ENCODE peak calls at places on chromosomes 3 and 15, in nine cellular contexts. One of them, this sample, is unnamed.

GRCh38 chr3:10284496-10284895 is 8.3 kb downstream of the GHRL start:
- DNase-seq in NCI-H2029: no peak
- DNase-seq in NT2/D1: no peak
- DNase-seq in epithelial cell of esophagus: no peak
- DNase-seq in neural progenitor cell: no peak
- DNase-seq in MV-4-11: no peak
- DNase-seq in pons: no peak
- DNase-seq in endothelial cell: no peak
- DNase-seq in T-helper 9 cell: peak; percentile 30
- DNase-seq in this sample: no peak

GRCh38 chr15:78390242-78390641 is 47.8 kb upstream of the IREB2 start:
- DNase-seq in NCI-H2029: no peak
- DNase-seq in NT2/D1: no peak
- DNase-seq in epithelial cell of esophagus: no peak
- DNase-seq in neural progenitor cell: no peak
- DNase-seq in MV-4-11: no peak
- DNase-seq in pons: no peak
- DNase-seq in endothelial cell: no peak
- DNase-seq in T-helper 9 cell: no peak
- DNase-seq in this sample: no peak

GRCh38 chr3:136818851-136819783 is at the start of gene SLC35G2:
- DNase-seq in NCI-H2029: peak; percentile 40
- DNase-seq in NT2/D1: no peak
- DNase-seq in epithelial cell of esophagus: peak; percentile 78
- DNase-seq in neural progenitor cell: peak; percentile 81
- DNase-seq in MV-4-11: peak; percentile 3
- DNase-seq in pons: no peak
- DNase-seq in endothelial cell: peak; percentile 70
- DNase-seq in T-helper 9 cell: peak; percentile 9
- DNase-seq in this sample: peak; percentile 77

GRCh38 chr3:197216169-197216860 is 82.1 kb downstream of the DLG1 start:
- DNase-seq in NCI-H2029: no peak
- DNase-seq in NT2/D1: no peak
- DNase-seq in epithelial cell of esophagus: no peak
- DNase-seq in neural progenitor cell: no peak
- DNase-seq in MV-4-11: no peak
- DNase-seq in pons: no peak
- DNase-seq in endothelial cell: no peak
- DNase-seq in T-helper 9 cell: no peak
- DNase-seq in this sample: peak; percentile 59

GRCh38 chr3:52052831-52053306 is 3.5 kb downstream of the DUSP7 start:
- DNase-seq in NCI-H2029: no peak
- DNase-seq in NT2/D1: peak; percentile 61
- DNase-seq in epithelial cell of esophagus: peak; percentile 77
- DNase-seq in neural progenitor cell: peak; percentile 75
- DNase-seq in MV-4-11: peak; percentile 88
- DNase-seq in pons: peak; percentile 91
- DNase-seq in endothelial cell: peak; percentile 74
- DNase-seq in T-helper 9 cell: peak; percentile 23
- DNase-seq in this sample: peak; percentile 87

GRCh38 chr15:55389276-55389631 is 18.9 kb downstream of the CCPG1 start:
- DNase-seq in NCI-H2029: no peak
- DNase-seq in NT2/D1: no peak
- DNase-seq in epithelial cell of esophagus: peak; percentile 82
- DNase-seq in neural progenitor cell: no peak
- DNase-seq in MV-4-11: no peak
- DNase-seq in pons: no peak
- DNase-seq in endothelial cell: no peak
- DNase-seq in T-helper 9 cell: no peak
- DNase-seq in this sample: peak; percentile 45

GRCh38 chr15:56365075-56365711 is at the start of gene TEX9:
- DNase-seq in NCI-H2029: peak; percentile 61
- DNase-seq in NT2/D1: peak; percentile 77
- DNase-seq in epithelial cell of esophagus: peak; percentile 89
- DNase-seq in neural progenitor cell: peak; percentile 93
- DNase-seq in MV-4-11: peak; percentile 79
- DNase-seq in pons: peak; percentile 43
- DNase-seq in endothelial cell: peak; percentile 84
- DNase-seq in T-helper 9 cell: peak; percentile 25
- DNase-seq in this sample: peak; percentile 86

GRCh38 chr3:33425456-33425855 is 14.7 kb downstream of the UBP1 start:
- DNase-seq in NCI-H2029: no peak
- DNase-seq in NT2/D1: no peak
- DNase-seq in epithelial cell of esophagus: no peak
- DNase-seq in neural progenitor cell: no peak
- DNase-seq in MV-4-11: peak; percentile 20
- DNase-seq in pons: no peak
- DNase-seq in endothelial cell: no peak
- DNase-seq in T-helper 9 cell: no peak
- DNase-seq in this sample: no peak

GRCh38 chr3:152213086-152213674 is 55.5 kb upstream of the MBNL1 start:
- DNase-seq in NCI-H2029: no peak
- DNase-seq in NT2/D1: peak; percentile 6
- DNase-seq in epithelial cell of esophagus: no peak
- DNase-seq in neural progenitor cell: no peak
- DNase-seq in MV-4-11: peak; percentile 68
- DNase-seq in pons: no peak
- DNase-seq in endothelial cell: no peak
- DNase-seq in T-helper 9 cell: no peak
- DNase-seq in this sample: peak; percentile 20

GRCh38 chr3:94061297-94061696 is 1.4 kb downstream of the DHFR2 start:
- DNase-seq in NCI-H2029: no peak
- DNase-seq in NT2/D1: no peak
- DNase-seq in epithelial cell of esophagus: no peak
- DNase-seq in neural progenitor cell: no peak
- DNase-seq in MV-4-11: no peak
- DNase-seq in pons: no peak
- DNase-seq in endothelial cell: no peak
- DNase-seq in T-helper 9 cell: no peak
- DNase-seq in this sample: no peak

GRCh38 chr3:153052096-153052460 is 109.9 kb upstream of the RAP2B start:
- DNase-seq in NCI-H2029: no peak
- DNase-seq in NT2/D1: no peak
- DNase-seq in epithelial cell of esophagus: peak; percentile 99
- DNase-seq in neural progenitor cell: no peak
- DNase-seq in MV-4-11: peak; percentile 78
- DNase-seq in pons: no peak
- DNase-seq in endothelial cell: no peak
- DNase-seq in T-helper 9 cell: no peak
- DNase-seq in this sample: peak; percentile 90

GRCh38 chr15:65579762-65580161 is 31.2 kb downstream of the INTS14 start:
- DNase-seq in NCI-H2029: no peak
- DNase-seq in NT2/D1: no peak
- DNase-seq in epithelial cell of esophagus: no peak
- DNase-seq in neural progenitor cell: no peak
- DNase-seq in MV-4-11: no peak
- DNase-seq in pons: no peak
- DNase-seq in endothelial cell: no peak
- DNase-seq in T-helper 9 cell: no peak
- DNase-seq in this sample: no peak

GRCh38 chr15:70562906-70563305 is 200.5 kb downstream of the UACA start:
- DNase-seq in NCI-H2029: no peak
- DNase-seq in NT2/D1: no peak
- DNase-seq in epithelial cell of esophagus: no peak
- DNase-seq in neural progenitor cell: no peak
- DNase-seq in MV-4-11: no peak
- DNase-seq in pons: no peak
- DNase-seq in endothelial cell: no peak
- DNase-seq in T-helper 9 cell: no peak
- DNase-seq in this sample: no peak

GRCh38 chr15:39177561-39177960 is 403.3 kb upstream of the THBS1 start:
- DNase-seq in NCI-H2029: no peak
- DNase-seq in NT2/D1: no peak
- DNase-seq in epithelial cell of esophagus: peak; percentile 100
- DNase-seq in neural progenitor cell: no peak
- DNase-seq in MV-4-11: no peak
- DNase-seq in pons: no peak
- DNase-seq in endothelial cell: no peak
- DNase-seq in T-helper 9 cell: no peak
- DNase-seq in this sample: peak; percentile 97

GRCh38 chr15:67801926-67802914 is 23.1 kb upstream of the SKOR1 start:
- DNase-seq in NCI-H2029: no peak
- DNase-seq in NT2/D1: no peak
- DNase-seq in epithelial cell of esophagus: no peak
- DNase-seq in neural progenitor cell: no peak
- DNase-seq in MV-4-11: no peak
- DNase-seq in pons: no peak
- DNase-seq in endothelial cell: no peak
- DNase-seq in T-helper 9 cell: no peak
- DNase-seq in this sample: no peak

GRCh38 chr3:62559831-62560445 is 186.6 kb upstream of the FEZF2 start:
- DNase-seq in NCI-H2029: peak; percentile 10
- DNase-seq in NT2/D1: no peak
- DNase-seq in epithelial cell of esophagus: peak; percentile 49
- DNase-seq in neural progenitor cell: peak; percentile 14
- DNase-seq in MV-4-11: no peak
- DNase-seq in pons: peak; percentile 32
- DNase-seq in endothelial cell: no peak
- DNase-seq in T-helper 9 cell: no peak
- DNase-seq in this sample: peak; percentile 27

GRCh38 chr3:126134219-126134975 is 46.0 kb downstream of the ALDH1L1 start:
- DNase-seq in NCI-H2029: peak; percentile 29
- DNase-seq in NT2/D1: peak; percentile 62
- DNase-seq in epithelial cell of esophagus: peak; percentile 53
- DNase-seq in neural progenitor cell: peak; percentile 87
- DNase-seq in MV-4-11: peak; percentile 13
- DNase-seq in pons: peak; percentile 26
- DNase-seq in endothelial cell: peak; percentile 77
- DNase-seq in T-helper 9 cell: peak; percentile 17
- DNase-seq in this sample: peak; percentile 63

GRCh38 chr15:74188216-74188615 is 14.4 kb downstream of the STRA6 start:
- DNase-seq in NCI-H2029: no peak
- DNase-seq in NT2/D1: no peak
- DNase-seq in epithelial cell of esophagus: no peak
- DNase-seq in neural progenitor cell: no peak
- DNase-seq in MV-4-11: no peak
- DNase-seq in pons: no peak
- DNase-seq in endothelial cell: no peak
- DNase-seq in T-helper 9 cell: no peak
- DNase-seq in this sample: no peak

GRCh38 chr15:51284871-51285270 is 53.5 kb downstream of the CYP19A1 start:
- DNase-seq in NCI-H2029: no peak
- DNase-seq in NT2/D1: no peak
- DNase-seq in epithelial cell of esophagus: no peak
- DNase-seq in neural progenitor cell: no peak
- DNase-seq in MV-4-11: no peak
- DNase-seq in pons: no peak
- DNase-seq in endothelial cell: no peak
- DNase-seq in T-helper 9 cell: no peak
- DNase-seq in this sample: no peak

GRCh38 chr3:64764386-64764929 is 76.7 kb upstream of the ADAMTS9 start:
- DNase-seq in NCI-H2029: no peak
- DNase-seq in NT2/D1: no peak
- DNase-seq in epithelial cell of esophagus: no peak
- DNase-seq in neural progenitor cell: no peak
- DNase-seq in MV-4-11: no peak
- DNase-seq in pons: no peak
- DNase-seq in endothelial cell: no peak
- DNase-seq in T-helper 9 cell: no peak
- DNase-seq in this sample: no peak

GRCh38 chr3:50610992-50611463 is 546 bp downstream of the CISH start:
- DNase-seq in NCI-H2029: no peak
- DNase-seq in NT2/D1: no peak
- DNase-seq in epithelial cell of esophagus: no peak
- DNase-seq in neural progenitor cell: no peak
- DNase-seq in MV-4-11: no peak
- DNase-seq in pons: no peak
- DNase-seq in endothelial cell: no peak
- DNase-seq in T-helper 9 cell: no peak
- DNase-seq in this sample: no peak

GRCh38 chr3:152474585-152474984 is 205.9 kb downstream of the MBNL1 start:
- DNase-seq in NCI-H2029: no peak
- DNase-seq in NT2/D1: peak; percentile 42
- DNase-seq in epithelial cell of esophagus: peak; percentile 74
- DNase-seq in neural progenitor cell: peak; percentile 59
- DNase-seq in MV-4-11: peak; percentile 65
- DNase-seq in pons: peak; percentile 76
- DNase-seq in endothelial cell: peak; percentile 43
- DNase-seq in T-helper 9 cell: no peak
- DNase-seq in this sample: peak; percentile 72

GRCh38 chr3:25587094-25587493 is 77.6 kb downstream of the TOP2B start:
- DNase-seq in NCI-H2029: no peak
- DNase-seq in NT2/D1: no peak
- DNase-seq in epithelial cell of esophagus: peak; percentile 74
- DNase-seq in neural progenitor cell: no peak
- DNase-seq in MV-4-11: no peak
- DNase-seq in pons: no peak
- DNase-seq in endothelial cell: no peak
- DNase-seq in T-helper 9 cell: no peak
- DNase-seq in this sample: peak; percentile 45

GRCh38 chr3:128416578-128417150 is 50.0 kb downstream of the DNAJB8 start:
- DNase-seq in NCI-H2029: no peak
- DNase-seq in NT2/D1: no peak
- DNase-seq in epithelial cell of esophagus: peak; percentile 77
- DNase-seq in neural progenitor cell: no peak
- DNase-seq in MV-4-11: peak; percentile 92
- DNase-seq in pons: no peak
- DNase-seq in endothelial cell: no peak
- DNase-seq in T-helper 9 cell: no peak
- DNase-seq in this sample: peak; percentile 96

GRCh38 chr3:43378066-43378935 is 92.0 kb downstream of the SNRK start:
- DNase-seq in NCI-H2029: peak; percentile 6
- DNase-seq in NT2/D1: peak; percentile 46
- DNase-seq in epithelial cell of esophagus: peak; percentile 66
- DNase-seq in neural progenitor cell: peak; percentile 48
- DNase-seq in MV-4-11: peak; percentile 33
- DNase-seq in pons: no peak
- DNase-seq in endothelial cell: no peak
- DNase-seq in T-helper 9 cell: peak; percentile 62
- DNase-seq in this sample: peak; percentile 63

GRCh38 chr15:72319360-72319984 is 485 bp downstream of the CELF6 start:
- DNase-seq in NCI-H2029: no peak
- DNase-seq in NT2/D1: peak; percentile 74
- DNase-seq in epithelial cell of esophagus: peak; percentile 65
- DNase-seq in neural progenitor cell: peak; percentile 97
- DNase-seq in MV-4-11: no peak
- DNase-seq in pons: peak; percentile 22
- DNase-seq in endothelial cell: peak; percentile 88
- DNase-seq in T-helper 9 cell: peak; percentile 53
- DNase-seq in this sample: peak; percentile 37

GRCh38 chr15:48001393-48002059 is 119.3 kb upstream of the SLC24A5 start:
- DNase-seq in NCI-H2029: no peak
- DNase-seq in NT2/D1: no peak
- DNase-seq in epithelial cell of esophagus: no peak
- DNase-seq in neural progenitor cell: no peak
- DNase-seq in MV-4-11: peak; percentile 89
- DNase-seq in pons: peak; percentile 37
- DNase-seq in endothelial cell: no peak
- DNase-seq in T-helper 9 cell: no peak
- DNase-seq in this sample: no peak

GRCh38 chr15:44882499-44882968 is 74.0 kb upstream of the TERB2 start:
- DNase-seq in NCI-H2029: no peak
- DNase-seq in NT2/D1: no peak
- DNase-seq in epithelial cell of esophagus: peak; percentile 68
- DNase-seq in neural progenitor cell: no peak
- DNase-seq in MV-4-11: no peak
- DNase-seq in pons: no peak
- DNase-seq in endothelial cell: no peak
- DNase-seq in T-helper 9 cell: no peak
- DNase-seq in this sample: peak; percentile 64

GRCh38 chr3:48918388-48919214 is at the start of gene ARIH2:
- DNase-seq in NCI-H2029: peak; percentile 84
- DNase-seq in NT2/D1: peak; percentile 90
- DNase-seq in epithelial cell of esophagus: peak; percentile 89
- DNase-seq in neural progenitor cell: peak; percentile 97
- DNase-seq in MV-4-11: peak; percentile 93
- DNase-seq in pons: peak; percentile 93
- DNase-seq in endothelial cell: peak; percentile 91
- DNase-seq in T-helper 9 cell: peak; percentile 85
- DNase-seq in this sample: peak; percentile 92

GRCh38 chr15:30956216-30956803 is 35.1 kb downstream of the MTMR10 start:
- DNase-seq in NCI-H2029: no peak
- DNase-seq in NT2/D1: no peak
- DNase-seq in epithelial cell of esophagus: no peak
- DNase-seq in neural progenitor cell: no peak
- DNase-seq in MV-4-11: peak; percentile 68
- DNase-seq in pons: no peak
- DNase-seq in endothelial cell: no peak
- DNase-seq in T-helper 9 cell: no peak
- DNase-seq in this sample: no peak

GRCh38 chr3:117998071-117998470 is 1036.6 kb downstream of the IGSF11 start:
- DNase-seq in NCI-H2029: no peak
- DNase-seq in NT2/D1: no peak
- DNase-seq in epithelial cell of esophagus: peak; percentile 47
- DNase-seq in neural progenitor cell: no peak
- DNase-seq in MV-4-11: peak; percentile 51
- DNase-seq in pons: no peak
- DNase-seq in endothelial cell: no peak
- DNase-seq in T-helper 9 cell: no peak
- DNase-seq in this sample: peak; percentile 9